ENCODE peak calls at places on chromosomes 7 and 10, in eight cellular contexts. One of them, this sample, is unnamed.

GRCh38 chr10:21482821-21483220 is 42.7 kb downstream of the SKIDA1 start:
- DNase-seq in CD8-positive, alpha-beta T cell: no peak
- DNase-seq in sigmoid colon: no peak
- DNase-seq in RCC 7860: no peak
- DNase-seq in effector CD4-positive, alpha-beta T cell: no peak
- DNase-seq in fibroblast of gingiva: no peak
- DNase-seq in cerebellar cortex: no peak
- DNase-seq in fibroblast of villous mesenchyme: no peak
- DNase-seq in this sample: no peak

GRCh38 chr7:26664735-26665420 is 199.5 kb downstream of the SKAP2 start:
- DNase-seq in CD8-positive, alpha-beta T cell: peak; percentile 6
- DNase-seq in sigmoid colon: no peak
- DNase-seq in RCC 7860: no peak
- DNase-seq in effector CD4-positive, alpha-beta T cell: no peak
- DNase-seq in fibroblast of gingiva: peak; percentile 8
- DNase-seq in cerebellar cortex: peak; percentile 58
- DNase-seq in fibroblast of villous mesenchyme: peak; percentile 14
- DNase-seq in this sample: no peak

GRCh38 chr10:109205929-109206585 is 717.3 kb downstream of the XPNPEP1 start:
- DNase-seq in CD8-positive, alpha-beta T cell: no peak
- DNase-seq in sigmoid colon: no peak
- DNase-seq in RCC 7860: peak; percentile 99
- DNase-seq in effector CD4-positive, alpha-beta T cell: no peak
- DNase-seq in fibroblast of gingiva: no peak
- DNase-seq in cerebellar cortex: no peak
- DNase-seq in fibroblast of villous mesenchyme: peak; percentile 81
- DNase-seq in this sample: no peak

GRCh38 chr7:157158400-157158799 is 19.7 kb downstream of the UBE3C start:
- DNase-seq in CD8-positive, alpha-beta T cell: no peak
- DNase-seq in sigmoid colon: no peak
- DNase-seq in RCC 7860: no peak
- DNase-seq in effector CD4-positive, alpha-beta T cell: no peak
- DNase-seq in fibroblast of gingiva: no peak
- DNase-seq in cerebellar cortex: no peak
- DNase-seq in fibroblast of villous mesenchyme: no peak
- DNase-seq in this sample: no peak

GRCh38 chr7:69860486-69860885 is 262.2 kb downstream of the AUTS2 start:
- DNase-seq in CD8-positive, alpha-beta T cell: no peak
- DNase-seq in sigmoid colon: no peak
- DNase-seq in RCC 7860: no peak
- DNase-seq in effector CD4-positive, alpha-beta T cell: no peak
- DNase-seq in fibroblast of gingiva: no peak
- DNase-seq in cerebellar cortex: no peak
- DNase-seq in fibroblast of villous mesenchyme: no peak
- DNase-seq in this sample: no peak

GRCh38 chr10:10657139-10657760 is 360.4 kb upstream of the CELF2 start:
- DNase-seq in CD8-positive, alpha-beta T cell: no peak
- DNase-seq in sigmoid colon: no peak
- DNase-seq in RCC 7860: no peak
- DNase-seq in effector CD4-positive, alpha-beta T cell: no peak
- DNase-seq in fibroblast of gingiva: peak; percentile 42
- DNase-seq in cerebellar cortex: no peak
- DNase-seq in fibroblast of villous mesenchyme: no peak
- DNase-seq in this sample: no peak

GRCh38 chr10:3512263-3512662 is 272.7 kb downstream of the KLF6 start:
- DNase-seq in CD8-positive, alpha-beta T cell: no peak
- DNase-seq in sigmoid colon: no peak
- DNase-seq in RCC 7860: no peak
- DNase-seq in effector CD4-positive, alpha-beta T cell: no peak
- DNase-seq in fibroblast of gingiva: no peak
- DNase-seq in cerebellar cortex: no peak
- DNase-seq in fibroblast of villous mesenchyme: no peak
- DNase-seq in this sample: peak; percentile 31

GRCh38 chr10:101397140-101397539 is 43.2 kb downstream of the BTRC start:
- DNase-seq in CD8-positive, alpha-beta T cell: peak; percentile 16
- DNase-seq in sigmoid colon: no peak
- DNase-seq in RCC 7860: peak; percentile 53
- DNase-seq in effector CD4-positive, alpha-beta T cell: peak; percentile 32
- DNase-seq in fibroblast of gingiva: peak; percentile 72
- DNase-seq in cerebellar cortex: peak; percentile 28
- DNase-seq in fibroblast of villous mesenchyme: peak; percentile 40
- DNase-seq in this sample: peak; percentile 55

GRCh38 chr10:48575901-48576300 is 29.0 kb downstream of the ARHGAP22 start:
- DNase-seq in CD8-positive, alpha-beta T cell: no peak
- DNase-seq in sigmoid colon: no peak
- DNase-seq in RCC 7860: no peak
- DNase-seq in effector CD4-positive, alpha-beta T cell: no peak
- DNase-seq in fibroblast of gingiva: no peak
- DNase-seq in cerebellar cortex: no peak
- DNase-seq in fibroblast of villous mesenchyme: no peak
- DNase-seq in this sample: no peak

GRCh38 chr10:110356628-110357245 is 52.0 kb upstream of the SMNDC1 start:
- DNase-seq in CD8-positive, alpha-beta T cell: peak; percentile 21
- DNase-seq in sigmoid colon: no peak
- DNase-seq in RCC 7860: peak; percentile 90
- DNase-seq in effector CD4-positive, alpha-beta T cell: peak; percentile 55
- DNase-seq in fibroblast of gingiva: peak; percentile 81
- DNase-seq in cerebellar cortex: no peak
- DNase-seq in fibroblast of villous mesenchyme: peak; percentile 89
- DNase-seq in this sample: peak; percentile 56

GRCh38 chr7:13878154-13878553 is 111.3 kb downstream of the ETV1 start:
- DNase-seq in CD8-positive, alpha-beta T cell: no peak
- DNase-seq in sigmoid colon: no peak
- DNase-seq in RCC 7860: no peak
- DNase-seq in effector CD4-positive, alpha-beta T cell: no peak
- DNase-seq in fibroblast of gingiva: no peak
- DNase-seq in cerebellar cortex: no peak
- DNase-seq in fibroblast of villous mesenchyme: no peak
- DNase-seq in this sample: no peak

GRCh38 chr10:49524496-49524895 is 14.4 kb downstream of the ERCC6 start:
- DNase-seq in CD8-positive, alpha-beta T cell: no peak
- DNase-seq in sigmoid colon: no peak
- DNase-seq in RCC 7860: no peak
- DNase-seq in effector CD4-positive, alpha-beta T cell: no peak
- DNase-seq in fibroblast of gingiva: no peak
- DNase-seq in cerebellar cortex: peak; percentile 57
- DNase-seq in fibroblast of villous mesenchyme: no peak
- DNase-seq in this sample: no peak

GRCh38 chr7:90605055-90605454 is 8.9 kb downstream of the CDK14 start:
- DNase-seq in CD8-positive, alpha-beta T cell: no peak
- DNase-seq in sigmoid colon: no peak
- DNase-seq in RCC 7860: no peak
- DNase-seq in effector CD4-positive, alpha-beta T cell: no peak
- DNase-seq in fibroblast of gingiva: no peak
- DNase-seq in cerebellar cortex: peak; percentile 96
- DNase-seq in fibroblast of villous mesenchyme: no peak
- DNase-seq in this sample: no peak

GRCh38 chr7:135247746-135248471 is 14.3 kb downstream of the STRA8 start:
- DNase-seq in CD8-positive, alpha-beta T cell: no peak
- DNase-seq in sigmoid colon: no peak
- DNase-seq in RCC 7860: no peak
- DNase-seq in effector CD4-positive, alpha-beta T cell: no peak
- DNase-seq in fibroblast of gingiva: no peak
- DNase-seq in cerebellar cortex: no peak
- DNase-seq in fibroblast of villous mesenchyme: no peak
- DNase-seq in this sample: no peak

GRCh38 chr7:1664711-1665591 is 5.1 kb upstream of the ELFN1 start:
- DNase-seq in CD8-positive, alpha-beta T cell: peak; percentile 28
- DNase-seq in sigmoid colon: peak; percentile 62
- DNase-seq in RCC 7860: no peak
- DNase-seq in effector CD4-positive, alpha-beta T cell: peak; percentile 14
- DNase-seq in fibroblast of gingiva: peak; percentile 28
- DNase-seq in cerebellar cortex: peak; percentile 36
- DNase-seq in fibroblast of villous mesenchyme: peak; percentile 66
- DNase-seq in this sample: peak; percentile 93

GRCh38 chr10:95266674-95267095 is 24.1 kb downstream of the PDLIM1 start:
- DNase-seq in CD8-positive, alpha-beta T cell: no peak
- DNase-seq in sigmoid colon: no peak
- DNase-seq in RCC 7860: peak; percentile 93
- DNase-seq in effector CD4-positive, alpha-beta T cell: no peak
- DNase-seq in fibroblast of gingiva: peak; percentile 45
- DNase-seq in cerebellar cortex: no peak
- DNase-seq in fibroblast of villous mesenchyme: peak; percentile 90
- DNase-seq in this sample: peak; percentile 53

GRCh38 chr7:72336382-72336886 is 75.7 kb downstream of the CALN1 start:
- DNase-seq in CD8-positive, alpha-beta T cell: no peak
- DNase-seq in sigmoid colon: no peak
- DNase-seq in RCC 7860: no peak
- DNase-seq in effector CD4-positive, alpha-beta T cell: no peak
- DNase-seq in fibroblast of gingiva: no peak
- DNase-seq in cerebellar cortex: no peak
- DNase-seq in fibroblast of villous mesenchyme: no peak
- DNase-seq in this sample: peak; percentile 60

GRCh38 chr7:17307969-17308648 is 9.7 kb downstream of the AHR start:
- DNase-seq in CD8-positive, alpha-beta T cell: no peak
- DNase-seq in sigmoid colon: no peak
- DNase-seq in RCC 7860: no peak
- DNase-seq in effector CD4-positive, alpha-beta T cell: no peak
- DNase-seq in fibroblast of gingiva: no peak
- DNase-seq in cerebellar cortex: no peak
- DNase-seq in fibroblast of villous mesenchyme: no peak
- DNase-seq in this sample: no peak

GRCh38 chr10:107611101-107611500 is 446.6 kb upstream of the SORCS1 start:
- DNase-seq in CD8-positive, alpha-beta T cell: no peak
- DNase-seq in sigmoid colon: no peak
- DNase-seq in RCC 7860: no peak
- DNase-seq in effector CD4-positive, alpha-beta T cell: no peak
- DNase-seq in fibroblast of gingiva: peak; percentile 32
- DNase-seq in cerebellar cortex: no peak
- DNase-seq in fibroblast of villous mesenchyme: peak; percentile 12
- DNase-seq in this sample: no peak

GRCh38 chr7:22983257-22983855 is 30.6 kb downstream of the HYCC1 start:
- DNase-seq in CD8-positive, alpha-beta T cell: no peak
- DNase-seq in sigmoid colon: no peak
- DNase-seq in RCC 7860: no peak
- DNase-seq in effector CD4-positive, alpha-beta T cell: no peak
- DNase-seq in fibroblast of gingiva: no peak
- DNase-seq in cerebellar cortex: no peak
- DNase-seq in fibroblast of villous mesenchyme: no peak
- DNase-seq in this sample: no peak

GRCh38 chr7:20172736-20173334 is 44.3 kb downstream of the MACC1 start:
- DNase-seq in CD8-positive, alpha-beta T cell: no peak
- DNase-seq in sigmoid colon: peak; percentile 88
- DNase-seq in RCC 7860: peak; percentile 60
- DNase-seq in effector CD4-positive, alpha-beta T cell: no peak
- DNase-seq in fibroblast of gingiva: peak; percentile 67
- DNase-seq in cerebellar cortex: peak; percentile 35
- DNase-seq in fibroblast of villous mesenchyme: peak; percentile 69
- DNase-seq in this sample: peak; percentile 77

GRCh38 chr10:97479939-97480338 is 18.3 kb downstream of the MMS19 start:
- DNase-seq in CD8-positive, alpha-beta T cell: no peak
- DNase-seq in sigmoid colon: no peak
- DNase-seq in RCC 7860: no peak
- DNase-seq in effector CD4-positive, alpha-beta T cell: no peak
- DNase-seq in fibroblast of gingiva: no peak
- DNase-seq in cerebellar cortex: no peak
- DNase-seq in fibroblast of villous mesenchyme: no peak
- DNase-seq in this sample: peak; percentile 80

GRCh38 chr10:13823046-13823711 is 236.4 kb downstream of the PRPF18 start:
- DNase-seq in CD8-positive, alpha-beta T cell: no peak
- DNase-seq in sigmoid colon: peak; percentile 33
- DNase-seq in RCC 7860: no peak
- DNase-seq in effector CD4-positive, alpha-beta T cell: no peak
- DNase-seq in fibroblast of gingiva: no peak
- DNase-seq in cerebellar cortex: peak; percentile 75
- DNase-seq in fibroblast of villous mesenchyme: no peak
- DNase-seq in this sample: peak; percentile 58